ENCODE peak calls at places on chromosomes 6 and 20, in nine cellular contexts. R is dorsolateral prefrontal cortex, P is natural killer cell, F is MG63, D is tibial artery, N is GM23248, Q is GM06990, C is right cardiac atrium, M is ACHN. A is an unnamed sample.

GRCh38 chr20:37265152-37265551 is 3.5 kb upstream of the GHRH start:
- DNase-seq in R (no peak), P (no peak), F (no peak), D (no peak), N (no peak), Q (peak; percentile 33), C (no peak), M (no peak), A (no peak)

GRCh38 chr6:121619013-121619412 is 183.6 kb downstream of the GJA1 start:
- DNase-seq in R (no peak), P (no peak), F (no peak), D (no peak), N (no peak), Q (no peak), C (no peak), M (no peak), A (no peak)

GRCh38 chr6:113375950-113376846 is 480.9 kb upstream of the MARCKS start:
- DNase-seq in R (no peak), P (no peak), F (peak; percentile 50), D (no peak), N (peak; percentile 88), Q (no peak), C (no peak), M (no peak), A (no peak)

GRCh38 chr20:50366270-50367103 is 143.7 kb upstream of the PTPN1 start:
- DNase-seq in R (no peak), P (no peak), F (peak; percentile 66), D (no peak), N (no peak), Q (no peak), C (peak; percentile 79), M (no peak), A (no peak)

GRCh38 chr6:139690007-139690406 is 315.6 kb upstream of the CITED2 start:
- DNase-seq in R (no peak), P (no peak), F (no peak), D (no peak), N (no peak), Q (no peak), C (no peak), M (no peak), A (no peak)

GRCh38 chr20:22504829-22505377 is 79.5 kb downstream of the FOXA2 start:
- DNase-seq in R (no peak), P (no peak), F (no peak), D (no peak), N (no peak), Q (no peak), C (no peak), M (no peak), A (no peak)

GRCh38 chr20:36113015-36113414 is 41.5 kb upstream of the EPB41L1 start:
- DNase-seq in R (no peak), P (no peak), F (no peak), D (no peak), N (no peak), Q (no peak), C (no peak), M (no peak), A (no peak)

GRCh38 chr6:49563006-49563886 is 12.8 kb downstream of the C6orf141 start:
- DNase-seq in R (no peak), P (no peak), F (no peak), D (no peak), N (no peak), Q (no peak), C (no peak), M (no peak), A (no peak)

GRCh38 chr6:46862381-46862780 is 59.4 kb downstream of the ADGRF5 start:
- DNase-seq in R (no peak), P (no peak), F (no peak), D (no peak), N (no peak), Q (no peak), C (no peak), M (no peak), A (no peak)

GRCh38 chr6:154154389-154154967 is 115.4 kb downstream of the OPRM1 start:
- DNase-seq in R (no peak), P (peak; percentile 40), F (no peak), D (no peak), N (peak; percentile 77), Q (peak; percentile 11), C (no peak), M (peak; percentile 54), A (no peak)

GRCh38 chr6:15121443-15121842 is 124.4 kb upstream of the JARID2 start:
- DNase-seq in R (no peak), P (no peak), F (no peak), D (no peak), N (no peak), Q (no peak), C (no peak), M (no peak), A (no peak)